ENCODE peak calls at places on chromosomes 6 and 20, in four cellular contexts. One of them, this sample, is unnamed.

GRCh38 chr6:159979136-159979874 is 10.4 kb downstream of the IGF2R start:
- DNase-seq in upper lobe of right lung: no peak
- DNase-seq in CD4-positive, CD25-positive, alpha-beta regulatory T cell: no peak
- DNase-seq in cardiac muscle cell: peak; percentile 42
- DNase-seq in this sample: no peak

GRCh38 chr6:36079596-36079995 is 50.7 kb upstream of the MAPK13 start:
- DNase-seq in upper lobe of right lung: no peak
- DNase-seq in CD4-positive, CD25-positive, alpha-beta regulatory T cell: no peak
- DNase-seq in cardiac muscle cell: no peak
- DNase-seq in this sample: no peak

GRCh38 chr6:71248306-71248705 is 40.3 kb upstream of the OGFRL1 start:
- DNase-seq in upper lobe of right lung: no peak
- DNase-seq in CD4-positive, CD25-positive, alpha-beta regulatory T cell: no peak
- DNase-seq in cardiac muscle cell: no peak
- DNase-seq in this sample: no peak

GRCh38 chr6:159852877-159853276 is 37.9 kb upstream of the MAS1 start:
- DNase-seq in upper lobe of right lung: no peak
- DNase-seq in CD4-positive, CD25-positive, alpha-beta regulatory T cell: no peak
- DNase-seq in cardiac muscle cell: no peak
- DNase-seq in this sample: no peak

GRCh38 chr20:41137412-41138216 is at the start of gene PLCG1:
- DNase-seq in upper lobe of right lung: peak; percentile 91
- DNase-seq in CD4-positive, CD25-positive, alpha-beta regulatory T cell: peak; percentile 73
- DNase-seq in cardiac muscle cell: peak; percentile 93
- DNase-seq in this sample: peak; percentile 71

GRCh38 chr20:10427060-10427692 is 6.8 kb downstream of the MKKS start:
- DNase-seq in upper lobe of right lung: no peak
- DNase-seq in CD4-positive, CD25-positive, alpha-beta regulatory T cell: no peak
- DNase-seq in cardiac muscle cell: peak; percentile 66
- DNase-seq in this sample: peak; percentile 25

GRCh38 chr20:5945963-5946362 is 4.4 kb downstream of the TRMT6 start:
- DNase-seq in upper lobe of right lung: no peak
- DNase-seq in CD4-positive, CD25-positive, alpha-beta regulatory T cell: no peak
- DNase-seq in cardiac muscle cell: no peak
- DNase-seq in this sample: no peak

GRCh38 chr6:113281014-113281810 is 575.9 kb upstream of the MARCKS start:
- DNase-seq in upper lobe of right lung: no peak
- DNase-seq in CD4-positive, CD25-positive, alpha-beta regulatory T cell: no peak
- DNase-seq in cardiac muscle cell: no peak
- DNase-seq in this sample: no peak

DNA sequence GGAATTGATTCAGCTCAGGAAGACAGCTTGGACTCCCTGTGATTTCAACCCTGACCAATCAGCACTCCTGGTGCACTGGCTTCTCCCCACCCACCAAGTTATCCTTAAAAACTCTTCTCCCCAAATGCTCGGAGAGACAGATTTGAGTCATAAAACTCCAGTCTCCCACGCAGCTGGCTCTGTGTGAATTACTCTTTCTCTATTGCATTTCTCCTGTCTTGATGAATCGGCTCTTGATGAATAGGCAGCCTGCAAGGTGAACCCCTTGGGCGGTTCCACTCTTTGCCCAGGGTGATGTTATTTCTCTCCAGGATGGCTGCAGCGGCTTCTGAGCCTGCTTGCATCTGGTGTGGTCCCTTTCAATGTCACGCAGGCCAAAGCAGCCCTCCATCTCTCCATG is 12.4 kb downstream of the SLC52A3 start:
- DNase-seq in upper lobe of right lung: no peak
- DNase-seq in CD4-positive, CD25-positive, alpha-beta regulatory T cell: no peak
- DNase-seq in cardiac muscle cell: no peak
- DNase-seq in this sample: no peak
- H3K9me3 ChIP-seq in upper lobe of right lung: no peaks in the 10 kb centered on the region
- H3K9me3 ChIP-seq in CD4-positive, CD25-positive, alpha-beta regulatory T cell: no peaks in the 10 kb centered on the region
- H3K9me3 ChIP-seq in cardiac muscle cell: no peaks in the 10 kb centered on the region
- H3K9me3 ChIP-seq in this sample: no peaks in the 10 kb centered on the region

GRCh38 chr20:60407938-60408337 is 449.7 kb downstream of the CDH26 start:
- DNase-seq in upper lobe of right lung: no peak
- DNase-seq in CD4-positive, CD25-positive, alpha-beta regulatory T cell: no peak
- DNase-seq in cardiac muscle cell: no peak
- DNase-seq in this sample: no peak

GRCh38 chr20:60407011-60407771 is 449.0 kb downstream of the CDH26 start:
- DNase-seq in upper lobe of right lung: no peak
- DNase-seq in CD4-positive, CD25-positive, alpha-beta regulatory T cell: no peak
- DNase-seq in cardiac muscle cell: no peak
- DNase-seq in this sample: no peak

GRCh38 chr20:60403105-60403741 is 445.0 kb downstream of the CDH26 start:
- DNase-seq in upper lobe of right lung: no peak
- DNase-seq in CD4-positive, CD25-positive, alpha-beta regulatory T cell: no peak
- DNase-seq in cardiac muscle cell: no peak
- DNase-seq in this sample: no peak

GRCh38 chr20:60400567-60400966 is 442.3 kb downstream of the CDH26 start:
- DNase-seq in upper lobe of right lung: no peak
- DNase-seq in CD4-positive, CD25-positive, alpha-beta regulatory T cell: no peak
- DNase-seq in cardiac muscle cell: no peak
- DNase-seq in this sample: no peak

DNA sequence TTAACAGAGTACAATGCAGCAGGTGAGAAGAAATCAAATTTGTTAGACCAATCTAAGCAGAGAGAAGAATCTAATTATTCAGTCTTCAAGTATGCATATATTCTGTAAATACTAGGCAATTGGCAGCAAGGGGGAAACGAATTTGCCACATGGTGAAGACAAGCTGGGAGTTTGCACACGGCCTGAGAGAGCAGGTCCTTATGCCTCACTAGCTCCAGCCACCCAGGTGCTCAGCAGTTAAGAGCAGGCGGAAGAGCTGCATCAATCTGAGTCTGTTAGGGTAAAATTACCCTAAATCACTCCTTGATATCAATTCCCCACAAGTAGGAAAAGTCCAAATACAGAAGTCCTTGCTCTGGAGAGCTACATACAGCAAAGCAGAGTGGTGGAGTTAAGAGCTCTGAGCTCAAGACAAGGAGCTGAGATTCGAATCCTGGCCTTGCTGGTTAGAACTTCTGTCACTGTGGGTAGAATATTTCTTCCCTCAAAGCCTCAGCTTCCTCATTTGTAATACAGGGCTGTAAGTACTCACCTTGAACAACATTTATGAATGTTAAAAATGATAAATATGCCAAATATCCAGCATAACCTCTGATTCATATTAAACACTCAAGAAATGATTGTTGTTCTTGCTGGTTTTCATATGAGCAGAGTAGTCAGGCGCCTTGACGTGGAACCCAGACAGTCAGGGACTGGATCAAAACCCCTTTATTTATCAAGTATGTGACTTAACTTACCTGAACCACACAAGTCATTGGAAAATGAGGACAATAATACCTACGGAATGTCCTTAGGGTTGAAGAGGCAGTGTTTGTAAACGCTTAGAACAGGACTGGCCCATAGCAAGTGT is 444.2 kb downstream of the CDH26 start:
- DNase-seq in upper lobe of right lung: no peak
- DNase-seq in CD4-positive, CD25-positive, alpha-beta regulatory T cell: no peak
- DNase-seq in cardiac muscle cell: no peak
- DNase-seq in this sample: no peak
- H3K9me3 ChIP-seq in upper lobe of right lung: no peaks in the 10 kb centered on the region
- H3K9me3 ChIP-seq in CD4-positive, CD25-positive, alpha-beta regulatory T cell: no peaks in the 10 kb centered on the region
- H3K9me3 ChIP-seq in cardiac muscle cell: no peaks in the 10 kb centered on the region
- H3K9me3 ChIP-seq in this sample: no peaks in the 10 kb centered on the region

DNA sequence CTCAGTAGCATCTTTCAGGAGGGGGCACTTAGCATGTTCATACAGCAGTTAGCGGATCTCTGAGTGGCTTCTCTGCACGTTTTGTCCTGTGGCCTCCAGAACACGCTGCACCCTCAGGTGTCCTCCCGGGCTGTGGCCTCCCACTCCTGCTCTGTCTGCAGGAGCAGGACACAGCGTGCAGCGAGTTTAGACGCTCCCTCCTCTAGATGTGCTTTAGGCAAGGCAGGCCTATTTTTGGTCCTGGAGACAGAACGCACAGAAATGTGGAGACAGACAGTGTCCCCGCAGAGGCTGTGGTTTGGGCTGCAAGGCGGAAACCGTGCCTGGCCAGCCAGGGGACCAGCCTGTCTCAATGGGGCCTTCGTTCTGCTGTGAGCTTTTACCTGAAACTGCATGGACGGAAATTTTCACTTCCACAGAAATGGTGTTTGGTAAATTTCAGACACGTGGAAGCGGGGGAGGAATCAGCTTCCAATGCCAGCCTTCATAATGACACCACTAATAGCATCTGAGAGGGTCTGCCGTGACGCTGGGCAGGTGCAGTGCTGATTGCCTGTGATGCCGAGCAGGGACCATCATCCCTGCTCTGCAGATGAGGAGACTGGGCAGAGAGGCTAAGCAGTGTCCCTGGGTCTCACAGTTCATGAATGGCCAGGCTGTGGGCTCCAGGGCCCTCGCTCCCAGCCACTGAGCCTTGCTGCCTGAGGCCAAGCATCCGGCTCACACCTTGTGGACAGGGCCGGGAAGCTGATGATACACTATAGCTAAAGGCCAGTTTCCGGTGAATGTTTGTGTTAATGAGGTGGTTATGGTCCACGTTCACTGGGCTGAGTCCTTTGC is 120.9 kb downstream of the SYCP2 start:
- DNase-seq in upper lobe of right lung: no peak
- DNase-seq in CD4-positive, CD25-positive, alpha-beta regulatory T cell: no peak
- DNase-seq in cardiac muscle cell: no peak
- DNase-seq in this sample: no peak
- H3K9me3 ChIP-seq in upper lobe of right lung: no peaks in the 10 kb centered on the region
- H3K9me3 ChIP-seq in CD4-positive, CD25-positive, alpha-beta regulatory T cell: no peaks in the 10 kb centered on the region
- H3K9me3 ChIP-seq in cardiac muscle cell: no peaks in the 10 kb centered on the region
- H3K9me3 ChIP-seq in this sample: no peaks in the 10 kb centered on the region

DNA sequence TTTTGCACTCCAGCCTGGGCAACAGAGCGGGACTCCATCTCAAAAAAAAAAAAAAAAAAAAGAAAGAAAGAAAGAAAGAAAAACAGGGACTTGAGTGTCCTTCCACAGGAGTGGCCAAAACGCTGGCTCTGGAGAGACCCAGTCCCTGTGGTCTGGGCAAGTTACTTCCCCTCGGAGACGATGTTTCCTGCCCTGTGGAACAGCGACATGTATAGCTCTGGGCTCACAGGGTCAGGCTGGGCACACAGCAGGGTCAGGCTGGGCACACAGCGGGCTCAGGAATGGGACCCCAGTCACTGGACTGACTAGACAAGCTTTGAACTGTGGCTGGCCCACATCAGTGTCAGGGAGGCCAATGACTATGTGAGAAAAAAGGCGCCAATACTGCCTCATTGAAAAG is 110.7 kb downstream of the ASXL1 start:
- DNase-seq in upper lobe of right lung: no peak
- DNase-seq in CD4-positive, CD25-positive, alpha-beta regulatory T cell: no peak
- DNase-seq in cardiac muscle cell: no peak
- DNase-seq in this sample: no peak
- H3K9me3 ChIP-seq in upper lobe of right lung: no peaks in the 10 kb centered on the region
- H3K9me3 ChIP-seq in CD4-positive, CD25-positive, alpha-beta regulatory T cell: no peaks in the 10 kb centered on the region
- H3K9me3 ChIP-seq in cardiac muscle cell: no peaks in the 10 kb centered on the region
- H3K9me3 ChIP-seq in this sample: no peaks in the 10 kb centered on the region

DNA sequence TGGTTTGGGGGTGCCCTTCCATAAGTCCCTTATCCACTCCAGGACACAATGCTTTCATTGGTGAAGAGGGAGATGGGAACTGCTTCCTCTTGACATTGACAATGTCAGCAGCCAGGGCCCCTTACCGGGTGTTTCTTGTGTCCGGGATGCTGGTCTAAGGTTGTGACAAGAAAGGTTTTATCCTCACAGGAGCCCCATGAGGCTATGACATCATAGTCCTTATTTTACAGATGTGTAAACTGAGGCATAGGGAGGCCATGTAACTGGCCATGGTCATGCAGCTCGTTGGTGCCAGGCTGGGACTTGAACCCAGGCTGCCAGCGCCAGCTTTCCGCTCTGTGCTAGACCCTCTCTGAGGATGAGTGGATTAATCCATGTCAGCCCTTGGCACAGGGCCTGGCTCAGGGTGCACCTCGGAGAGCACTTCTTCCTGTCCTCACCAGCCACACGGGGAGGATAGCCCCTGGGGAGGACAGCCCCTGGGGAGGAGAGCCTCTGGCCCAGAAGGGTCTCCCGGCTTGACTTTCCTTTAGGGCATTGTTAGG is 157.3 kb downstream of the SYCP2 start:
- DNase-seq in upper lobe of right lung: no peak
- DNase-seq in CD4-positive, CD25-positive, alpha-beta regulatory T cell: no peak
- DNase-seq in cardiac muscle cell: no peak
- DNase-seq in this sample: no peak
- H3K9me3 ChIP-seq in upper lobe of right lung: no peaks in the 10 kb centered on the region
- H3K9me3 ChIP-seq in CD4-positive, CD25-positive, alpha-beta regulatory T cell: no peaks in the 10 kb centered on the region
- H3K9me3 ChIP-seq in cardiac muscle cell: no peaks in the 10 kb centered on the region
- H3K9me3 ChIP-seq in this sample: no peaks in the 10 kb centered on the region

GRCh38 chr6:161125591-161125990 is 134.0 kb downstream of the MAP3K4 start:
- DNase-seq in upper lobe of right lung: no peak
- DNase-seq in CD4-positive, CD25-positive, alpha-beta regulatory T cell: no peak
- DNase-seq in cardiac muscle cell: no peak
- DNase-seq in this sample: no peak
- H3K9me3 ChIP-seq in upper lobe of right lung: peaks cover 17% of the 10 kb centered on the region
- H3K9me3 ChIP-seq in CD4-positive, CD25-positive, alpha-beta regulatory T cell: peaks cover 6% of the 10 kb centered on the region
- H3K9me3 ChIP-seq in cardiac muscle cell: no peaks in the 10 kb centered on the region
- H3K9me3 ChIP-seq in this sample: no peaks in the 10 kb centered on the region

DNA sequence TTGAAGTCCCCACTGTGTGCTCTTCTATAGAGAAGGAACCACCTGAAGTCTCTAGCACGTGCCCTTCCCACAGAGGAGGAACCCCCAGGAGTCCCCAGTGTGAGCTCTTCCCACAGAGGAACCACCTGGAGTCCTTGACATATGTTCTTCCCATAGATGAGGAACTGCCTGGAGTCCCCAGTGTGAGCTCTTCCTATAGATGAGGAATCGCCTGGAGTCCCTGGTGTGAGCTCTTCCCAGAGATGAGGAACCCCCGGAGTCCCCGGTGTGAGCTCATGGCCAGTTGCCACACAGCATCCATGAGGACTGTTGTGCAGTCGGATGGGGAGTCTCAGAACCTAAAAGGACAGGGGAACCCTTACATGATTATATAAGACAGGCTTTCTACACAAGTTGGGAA is 158.1 kb upstream of the THBS2 start:
- DNase-seq in upper lobe of right lung: no peak
- DNase-seq in CD4-positive, CD25-positive, alpha-beta regulatory T cell: no peak
- DNase-seq in cardiac muscle cell: no peak
- DNase-seq in this sample: no peak
- H3K9me3 ChIP-seq in upper lobe of right lung: peaks cover 3% of the 10 kb centered on the region
- H3K9me3 ChIP-seq in CD4-positive, CD25-positive, alpha-beta regulatory T cell: peaks cover 5% of the 10 kb centered on the region
- H3K9me3 ChIP-seq in cardiac muscle cell: no peaks in the 10 kb centered on the region
- H3K9me3 ChIP-seq in this sample: no peaks in the 10 kb centered on the region

GRCh38 chr20:18326990-18327389 is 38.7 kb downstream of the ZNF133 start:
- DNase-seq in upper lobe of right lung: no peak
- DNase-seq in CD4-positive, CD25-positive, alpha-beta regulatory T cell: no peak
- DNase-seq in cardiac muscle cell: no peak
- DNase-seq in this sample: no peak

DNA sequence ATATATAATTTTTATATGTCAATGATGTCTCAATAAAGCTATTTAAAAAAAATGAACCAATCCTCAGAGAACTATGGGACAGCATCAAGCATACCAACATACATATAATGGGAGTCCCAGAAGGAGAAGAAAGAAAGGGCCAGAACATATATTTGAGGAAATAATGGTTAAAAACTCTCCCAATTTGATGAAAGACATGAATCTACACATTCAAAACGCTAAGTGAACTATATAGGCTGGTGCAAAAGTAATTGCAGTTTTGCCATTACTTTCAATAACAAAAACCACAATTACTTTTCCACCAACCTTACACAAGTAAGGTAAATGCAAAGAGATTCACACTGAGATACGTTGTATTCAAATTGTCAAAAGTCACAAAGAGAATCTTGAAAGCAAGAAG is 43.4 kb downstream of the ZNF133 start:
- DNase-seq in upper lobe of right lung: no peak
- DNase-seq in CD4-positive, CD25-positive, alpha-beta regulatory T cell: no peak
- DNase-seq in cardiac muscle cell: no peak
- DNase-seq in this sample: no peak
- H3K9me3 ChIP-seq in upper lobe of right lung: peaks cover 8% of the 10 kb centered on the region
- H3K9me3 ChIP-seq in CD4-positive, CD25-positive, alpha-beta regulatory T cell: peaks cover 25% of the 10 kb centered on the region
- H3K9me3 ChIP-seq in cardiac muscle cell: no peaks in the 10 kb centered on the region
- H3K9me3 ChIP-seq in this sample: peaks cover 15% of the 10 kb centered on the region

This sample was measured in T-helper 17 cell.